ENCODE peak calls at places on chromosome 1, in nine cellular contexts. One of them, this sample, is unnamed.

GRCh38 chr1:206800411-206800810 is 28.1 kb upstream of the IL10 start:
- DNase-seq in stimulated activated CD8-positive, alpha-beta memory T cell treated with anti-CD3 and anti-CD28 coated beads, Interleukin-15, amount 100 ng/mL, for 4 hours: no peak
- DNase-seq in EL: no peak
- DNase-seq in GM10248: no peak
- DNase-seq in NB4: no peak
- DNase-seq in fibroblast of mammary gland: peak; percentile 61
- DNase-seq in suprapubic skin: no peak
- DNase-seq in GM13976: no peak
- DNase-seq in uterus: no peak
- DNase-seq in this sample: no peak

GRCh38 chr1:230868736-230869385 is 540 bp upstream of the C1orf198 start:
- DNase-seq in stimulated activated CD8-positive, alpha-beta memory T cell treated with anti-CD3 and anti-CD28 coated beads, Interleukin-15, amount 100 ng/mL, for 4 hours: no peak
- DNase-seq in EL: peak; percentile 62
- DNase-seq in GM10248: peak; percentile 46
- DNase-seq in NB4: peak; percentile 57
- DNase-seq in fibroblast of mammary gland: no peak
- DNase-seq in suprapubic skin: no peak
- DNase-seq in GM13976: peak; percentile 64
- DNase-seq in uterus: peak; percentile 49
- DNase-seq in this sample: no peak

GRCh38 chr1:25766721-25767436 is 33.1 kb upstream of the SELENON start:
- DNase-seq in stimulated activated CD8-positive, alpha-beta memory T cell treated with anti-CD3 and anti-CD28 coated beads, Interleukin-15, amount 100 ng/mL, for 4 hours: no peak
- DNase-seq in EL: no peak
- DNase-seq in GM10248: no peak
- DNase-seq in NB4: no peak
- DNase-seq in fibroblast of mammary gland: no peak
- DNase-seq in suprapubic skin: no peak
- DNase-seq in GM13976: no peak
- DNase-seq in uterus: no peak
- DNase-seq in this sample: no peak

GRCh38 chr1:160407819-160408801 is 7.7 kb downstream of the VANGL2 start:
- DNase-seq in stimulated activated CD8-positive, alpha-beta memory T cell treated with anti-CD3 and anti-CD28 coated beads, Interleukin-15, amount 100 ng/mL, for 4 hours: no peak
- DNase-seq in EL: peak; percentile 47
- DNase-seq in GM10248: no peak
- DNase-seq in NB4: no peak
- DNase-seq in fibroblast of mammary gland: peak; percentile 4
- DNase-seq in suprapubic skin: no peak
- DNase-seq in GM13976: no peak
- DNase-seq in uterus: no peak
- DNase-seq in this sample: peak; percentile 41

GRCh38 chr1:42618866-42619265 is 39.4 kb upstream of the PPIH start:
- DNase-seq in stimulated activated CD8-positive, alpha-beta memory T cell treated with anti-CD3 and anti-CD28 coated beads, Interleukin-15, amount 100 ng/mL, for 4 hours: no peak
- DNase-seq in EL: no peak
- DNase-seq in GM10248: no peak
- DNase-seq in NB4: no peak
- DNase-seq in fibroblast of mammary gland: peak; percentile 11
- DNase-seq in suprapubic skin: no peak
- DNase-seq in GM13976: no peak
- DNase-seq in uterus: no peak
- DNase-seq in this sample: no peak

GRCh38 chr1:17561561-17561985 is 22.1 kb downstream of the ARHGEF10L start:
- DNase-seq in stimulated activated CD8-positive, alpha-beta memory T cell treated with anti-CD3 and anti-CD28 coated beads, Interleukin-15, amount 100 ng/mL, for 4 hours: no peak
- DNase-seq in EL: peak; percentile 62
- DNase-seq in GM10248: no peak
- DNase-seq in NB4: no peak
- DNase-seq in fibroblast of mammary gland: peak; percentile 48
- DNase-seq in suprapubic skin: no peak
- DNase-seq in GM13976: no peak
- DNase-seq in uterus: peak; percentile 55
- DNase-seq in this sample: no peak

GRCh38 chr1:152168535-152168868 is 9.5 kb upstream of the RPTN start:
- DNase-seq in stimulated activated CD8-positive, alpha-beta memory T cell treated with anti-CD3 and anti-CD28 coated beads, Interleukin-15, amount 100 ng/mL, for 4 hours: no peak
- DNase-seq in EL: no peak
- DNase-seq in GM10248: no peak
- DNase-seq in NB4: no peak
- DNase-seq in fibroblast of mammary gland: peak; percentile 80
- DNase-seq in suprapubic skin: no peak
- DNase-seq in GM13976: no peak
- DNase-seq in uterus: no peak
- DNase-seq in this sample: no peak

GRCh38 chr1:152111515-152111968 is 3.7 kb downstream of the TCHH start:
- DNase-seq in stimulated activated CD8-positive, alpha-beta memory T cell treated with anti-CD3 and anti-CD28 coated beads, Interleukin-15, amount 100 ng/mL, for 4 hours: no peak
- DNase-seq in EL: peak; percentile 64
- DNase-seq in GM10248: no peak
- DNase-seq in NB4: no peak
- DNase-seq in fibroblast of mammary gland: peak; percentile 34
- DNase-seq in suprapubic skin: no peak
- DNase-seq in GM13976: peak; percentile 38
- DNase-seq in uterus: no peak
- DNase-seq in this sample: no peak

GRCh38 chr1:182990413-182991144 is 32.6 kb upstream of the LAMC1 start:
- DNase-seq in stimulated activated CD8-positive, alpha-beta memory T cell treated with anti-CD3 and anti-CD28 coated beads, Interleukin-15, amount 100 ng/mL, for 4 hours: no peak
- DNase-seq in EL: peak; percentile 61
- DNase-seq in GM10248: no peak
- DNase-seq in NB4: no peak
- DNase-seq in fibroblast of mammary gland: peak; percentile 88
- DNase-seq in suprapubic skin: no peak
- DNase-seq in GM13976: no peak
- DNase-seq in uterus: no peak
- DNase-seq in this sample: no peak

GRCh38 chr1:223245411-223245810 is 102.4 kb upstream of the TLR5 start:
- DNase-seq in stimulated activated CD8-positive, alpha-beta memory T cell treated with anti-CD3 and anti-CD28 coated beads, Interleukin-15, amount 100 ng/mL, for 4 hours: no peak
- DNase-seq in EL: no peak
- DNase-seq in GM10248: no peak
- DNase-seq in NB4: no peak
- DNase-seq in fibroblast of mammary gland: no peak
- DNase-seq in suprapubic skin: no peak
- DNase-seq in GM13976: no peak
- DNase-seq in uterus: no peak
- DNase-seq in this sample: no peak

GRCh38 chr1:34711469-34711868 is 43.4 kb upstream of the GJB5 start:
- DNase-seq in stimulated activated CD8-positive, alpha-beta memory T cell treated with anti-CD3 and anti-CD28 coated beads, Interleukin-15, amount 100 ng/mL, for 4 hours: no peak
- DNase-seq in EL: no peak
- DNase-seq in GM10248: no peak
- DNase-seq in NB4: peak; percentile 4
- DNase-seq in fibroblast of mammary gland: no peak
- DNase-seq in suprapubic skin: no peak
- DNase-seq in GM13976: no peak
- DNase-seq in uterus: no peak
- DNase-seq in this sample: no peak

GRCh38 chr1:167715653-167716302 is 6.0 kb upstream of the MPZL1 start:
- DNase-seq in stimulated activated CD8-positive, alpha-beta memory T cell treated with anti-CD3 and anti-CD28 coated beads, Interleukin-15, amount 100 ng/mL, for 4 hours: no peak
- DNase-seq in EL: no peak
- DNase-seq in GM10248: no peak
- DNase-seq in NB4: no peak
- DNase-seq in fibroblast of mammary gland: no peak
- DNase-seq in suprapubic skin: no peak
- DNase-seq in GM13976: no peak
- DNase-seq in uterus: no peak
- DNase-seq in this sample: no peak

GRCh38 chr1:155173478-155174333 is at the start of gene TRIM46:
- DNase-seq in stimulated activated CD8-positive, alpha-beta memory T cell treated with anti-CD3 and anti-CD28 coated beads, Interleukin-15, amount 100 ng/mL, for 4 hours: peak; percentile 64
- DNase-seq in EL: peak; percentile 72
- DNase-seq in GM10248: peak; percentile 78
- DNase-seq in NB4: no peak
- DNase-seq in fibroblast of mammary gland: peak; percentile 36
- DNase-seq in suprapubic skin: peak; percentile 77
- DNase-seq in GM13976: peak; percentile 84
- DNase-seq in uterus: no peak
- DNase-seq in this sample: peak; percentile 84

GRCh38 chr1:216923601-216924000 is 200.4 kb upstream of the ESRRG start:
- DNase-seq in stimulated activated CD8-positive, alpha-beta memory T cell treated with anti-CD3 and anti-CD28 coated beads, Interleukin-15, amount 100 ng/mL, for 4 hours: no peak
- DNase-seq in EL: no peak
- DNase-seq in GM10248: no peak
- DNase-seq in NB4: no peak
- DNase-seq in fibroblast of mammary gland: no peak
- DNase-seq in suprapubic skin: no peak
- DNase-seq in GM13976: no peak
- DNase-seq in uterus: no peak
- DNase-seq in this sample: no peak

GRCh38 chr1:64624446-64624766 is 120.5 kb upstream of the RAVER2 start:
- DNase-seq in stimulated activated CD8-positive, alpha-beta memory T cell treated with anti-CD3 and anti-CD28 coated beads, Interleukin-15, amount 100 ng/mL, for 4 hours: no peak
- DNase-seq in EL: peak; percentile 64
- DNase-seq in GM10248: no peak
- DNase-seq in NB4: no peak
- DNase-seq in fibroblast of mammary gland: peak; percentile 76
- DNase-seq in suprapubic skin: no peak
- DNase-seq in GM13976: no peak
- DNase-seq in uterus: no peak
- DNase-seq in this sample: no peak

GRCh38 chr1:91730781-91731732 is 154.9 kb downstream of the TGFBR3 start:
- DNase-seq in stimulated activated CD8-positive, alpha-beta memory T cell treated with anti-CD3 and anti-CD28 coated beads, Interleukin-15, amount 100 ng/mL, for 4 hours: no peak
- DNase-seq in EL: peak; percentile 23
- DNase-seq in GM10248: peak; percentile 20
- DNase-seq in NB4: peak; percentile 12
- DNase-seq in fibroblast of mammary gland: peak; percentile 90
- DNase-seq in suprapubic skin: peak; percentile 83
- DNase-seq in GM13976: no peak
- DNase-seq in uterus: peak; percentile 81
- DNase-seq in this sample: no peak

GRCh38 chr1:93322349-93322748 is 23.4 kb upstream of the DR1 start:
- DNase-seq in stimulated activated CD8-positive, alpha-beta memory T cell treated with anti-CD3 and anti-CD28 coated beads, Interleukin-15, amount 100 ng/mL, for 4 hours: no peak
- DNase-seq in EL: no peak
- DNase-seq in GM10248: no peak
- DNase-seq in NB4: no peak
- DNase-seq in fibroblast of mammary gland: no peak
- DNase-seq in suprapubic skin: no peak
- DNase-seq in GM13976: no peak
- DNase-seq in uterus: no peak
- DNase-seq in this sample: no peak

GRCh38 chr1:194104247-194104844 is 917.9 kb upstream of the B3GALT2 start:
- DNase-seq in stimulated activated CD8-positive, alpha-beta memory T cell treated with anti-CD3 and anti-CD28 coated beads, Interleukin-15, amount 100 ng/mL, for 4 hours: no peak
- DNase-seq in EL: no peak
- DNase-seq in GM10248: no peak
- DNase-seq in NB4: no peak
- DNase-seq in fibroblast of mammary gland: no peak
- DNase-seq in suprapubic skin: no peak
- DNase-seq in GM13976: no peak
- DNase-seq in uterus: no peak
- DNase-seq in this sample: no peak

GRCh38 chr1:10341062-10341600 is 57.7 kb upstream of the PGD start:
- DNase-seq in stimulated activated CD8-positive, alpha-beta memory T cell treated with anti-CD3 and anti-CD28 coated beads, Interleukin-15, amount 100 ng/mL, for 4 hours: no peak
- DNase-seq in EL: no peak
- DNase-seq in GM10248: no peak
- DNase-seq in NB4: no peak
- DNase-seq in fibroblast of mammary gland: no peak
- DNase-seq in suprapubic skin: no peak
- DNase-seq in GM13976: no peak
- DNase-seq in uterus: no peak
- DNase-seq in this sample: no peak

GRCh38 chr1:20685739-20686138 is 24.6 kb upstream of the DDOST start:
- DNase-seq in stimulated activated CD8-positive, alpha-beta memory T cell treated with anti-CD3 and anti-CD28 coated beads, Interleukin-15, amount 100 ng/mL, for 4 hours: no peak
- DNase-seq in EL: no peak
- DNase-seq in GM10248: no peak
- DNase-seq in NB4: no peak
- DNase-seq in fibroblast of mammary gland: no peak
- DNase-seq in suprapubic skin: no peak
- DNase-seq in GM13976: no peak
- DNase-seq in uterus: no peak
- DNase-seq in this sample: no peak

GRCh38 chr1:31944205-31945089 is 6.3 kb upstream of the PTP4A2 start:
- DNase-seq in stimulated activated CD8-positive, alpha-beta memory T cell treated with anti-CD3 and anti-CD28 coated beads, Interleukin-15, amount 100 ng/mL, for 4 hours: peak; percentile 65
- DNase-seq in EL: peak; percentile 88
- DNase-seq in GM10248: peak; percentile 91
- DNase-seq in NB4: peak; percentile 96
- DNase-seq in fibroblast of mammary gland: peak; percentile 93
- DNase-seq in suprapubic skin: peak; percentile 94
- DNase-seq in GM13976: peak; percentile 93
- DNase-seq in uterus: peak; percentile 90
- DNase-seq in this sample: peak; percentile 82

GRCh38 chr1:177219458-177220390 is 49.0 kb downstream of the BRINP2 start:
- DNase-seq in stimulated activated CD8-positive, alpha-beta memory T cell treated with anti-CD3 and anti-CD28 coated beads, Interleukin-15, amount 100 ng/mL, for 4 hours: no peak
- DNase-seq in EL: no peak
- DNase-seq in GM10248: no peak
- DNase-seq in NB4: no peak
- DNase-seq in fibroblast of mammary gland: no peak
- DNase-seq in suprapubic skin: no peak
- DNase-seq in GM13976: no peak
- DNase-seq in uterus: no peak
- DNase-seq in this sample: no peak

This sample was measured in H1.